ENCODE peak calls at places on chromosomes 5 and 9, in six cellular contexts. Y, Z, X, N, I and A are unnamed samples.

GRCh38 chr9:94173632-94174031 is 85.5 kb upstream of the ZNF169 start:
- DNase-seq in Y (no peak), Z (no peak), X (no peak), N (no peak), I (no peak), A (no peak)

GRCh38 chr9:86460211-86461002 is 106.2 kb upstream of the TUT7 start:
- DNase-seq in Y (no peak), Z (no peak), X (no peak), N (no peak), I (no peak), A (no peak)

GRCh38 chr9:134983094-134983493 is 65.4 kb upstream of the FCN1 start:
- DNase-seq in Y (no peak), Z (no peak), X (peak; percentile 79), N (peak; percentile 58), I (no peak), A (no peak)

GRCh38 chr9:136342191-136343120 is 15.1 kb downstream of the GPSM1 start:
- DNase-seq in Y (peak; percentile 94), Z (peak; percentile 34), X (peak; percentile 92), N (peak; percentile 87), I (peak; percentile 60), A (no peak)

GRCh38 chr9:136119259-136120118 is 814 bp upstream of the TMEM250 start:
- DNase-seq in Y (no peak), Z (no peak), X (no peak), N (no peak), I (no peak), A (no peak)

GRCh38 chr9:6715755-6716643 is 41.8 kb upstream of the KDM4C start:
- DNase-seq in Y (no peak), Z (peak; percentile 65), X (peak; percentile 90), N (peak; percentile 70), I (peak; percentile 18), A (no peak)

GRCh38 chr5:79005939-79006338 is 20.8 kb upstream of the ARSB start:
- DNase-seq in Y (no peak), Z (no peak), X (no peak), N (no peak), I (no peak), A (no peak)

GRCh38 chr5:1508679-1509290 is 15.0 kb downstream of the LPCAT1 start:
- DNase-seq in Y (no peak), Z (no peak), X (peak; percentile 63), N (peak; percentile 10), I (no peak), A (no peak)

GRCh38 chr5:84518862-84519261 is 134.2 kb upstream of the EDIL3 start:
- DNase-seq in Y (no peak), Z (no peak), X (no peak), N (no peak), I (no peak), A (no peak)

GRCh38 chr5:142749321-142749720 is 20.9 kb upstream of the ARHGAP26 start:
- DNase-seq in Y (no peak), Z (no peak), X (no peak), N (no peak), I (peak; percentile 88), A (peak; percentile 29)

GRCh38 chr9:2967779-2968178 is 123.9 kb upstream of the PUM3 start:
- DNase-seq in Y (no peak), Z (no peak), X (no peak), N (no peak), I (peak; percentile 53), A (no peak)

GRCh38 chr5:159864885-159865622 is 51.2 kb upstream of the ADRA1B start:
- DNase-seq in Y (no peak), Z (no peak), X (no peak), N (no peak), I (no peak), A (no peak)

GRCh38 chr5:134110382-134110781 is 4.1 kb upstream of the TCF7 start:
- DNase-seq in Y (no peak), Z (peak; percentile 42), X (no peak), N (no peak), I (peak; percentile 72), A (no peak)

GRCh38 chr5:170783498-170784247 is at the start of gene GABRP:
- DNase-seq in Y (no peak), Z (no peak), X (no peak), N (no peak), I (no peak), A (no peak)

GRCh38 chr9:32992596-32993238 is 8.7 kb downstream of the APTX start:
- DNase-seq in Y (no peak), Z (no peak), X (no peak), N (no peak), I (peak; percentile 20), A (no peak)

GRCh38 chr5:134073404-134073803 is 41.1 kb upstream of the TCF7 start:
- DNase-seq in Y (no peak), Z (no peak), X (no peak), N (no peak), I (peak; percentile 25), A (no peak)

GRCh38 chr5:72647806-72648205 is 140.6 kb upstream of the ZNF366 start:
- DNase-seq in Y (no peak), Z (no peak), X (no peak), N (no peak), I (no peak), A (no peak)

GRCh38 chr9:130885422-130886375 is 10.9 kb downstream of the QRFP start:
- DNase-seq in Y (no peak), Z (no peak), X (no peak), N (no peak), I (peak; percentile 22), A (no peak)

GRCh38 chr9:100473271-100474081 is 527 bp downstream of the TMEFF1 start:
- DNase-seq in Y (peak; percentile 46), Z (peak; percentile 26), X (peak; percentile 67), N (no peak), I (no peak), A (no peak)

GRCh38 chr5:54769072-54769471 is 216.3 kb downstream of the ESM1 start:
- DNase-seq in Y (no peak), Z (no peak), X (no peak), N (no peak), I (peak; percentile 41), A (no peak)

GRCh38 chr5:155729684-155730059 is 597.3 kb upstream of the SGCD start:
- DNase-seq in Y (peak; percentile 24), Z (no peak), X (peak; percentile 59), N (peak; percentile 77), I (no peak), A (no peak)

GRCh38 chr5:60458669-60459068 is 241.3 kb downstream of the DEPDC1B start:
- DNase-seq in Y (no peak), Z (no peak), X (no peak), N (no peak), I (no peak), A (no peak)

GRCh38 chr5:21802869-21803490 is 1050.2 kb downstream of the CDH12 start:
- DNase-seq in Y (peak; percentile 9), Z (no peak), X (no peak), N (no peak), I (peak; percentile 40), A (no peak)

GRCh38 chr9:115595951-115596742 is 478.2 kb upstream of the TNC start:
- DNase-seq in Y (no peak), Z (no peak), X (no peak), N (no peak), I (no peak), A (no peak)

GRCh38 chr5:14526493-14526892 is 55.1 kb upstream of the OTULINL start:
- DNase-seq in Y (no peak), Z (no peak), X (no peak), N (no peak), I (no peak), A (no peak)

GRCh38 chr5:95725937-95726810 is 5.0 kb upstream of the RHOBTB3 start:
- DNase-seq in Y (no peak), Z (no peak), X (no peak), N (no peak), I (no peak), A (no peak)

GRCh38 chr9:134851015-134851414 is 29.6 kb upstream of the FCN2 start:
- DNase-seq in Y (no peak), Z (no peak), X (peak; percentile 28), N (no peak), I (no peak), A (no peak)

GRCh38 chr5:108143581-108143980 is 238.3 kb downstream of the FBXL17 start:
- DNase-seq in Y (no peak), Z (no peak), X (no peak), N (no peak), I (peak; percentile 30), A (peak; percentile 53)

GRCh38 chr9:135296783-135297715 is 182.5 kb upstream of the PPP1R26 start:
- DNase-seq in Y (no peak), Z (no peak), X (no peak), N (no peak), I (no peak), A (no peak)

GRCh38 chr5:142922223-142922952 is 152.2 kb downstream of the ARHGAP26 start:
- DNase-seq in Y (no peak), Z (peak; percentile 5), X (no peak), N (no peak), I (peak; percentile 75), A (no peak)

GRCh38 chr9:108444400-108445358 is 411.1 kb downstream of the ACTL7B start:
- DNase-seq in Y (no peak), Z (no peak), X (no peak), N (no peak), I (peak; percentile 97), A (peak; percentile 43)

GRCh38 chr9:18896531-18897179 is 136.4 kb downstream of the SAXO1 start:
- DNase-seq in Y (no peak), Z (no peak), X (no peak), N (no peak), I (no peak), A (no peak)

GRCh38 chr5:41857989-41858388 is 12.2 kb downstream of the OXCT1 start:
- DNase-seq in Y (no peak), Z (no peak), X (no peak), N (no peak), I (no peak), A (no peak)
- H3K36me3 ChIP-seq in Y (peaks cover 83% of the 10 kb centered on the region), Z (peaks cover 27% of the 10 kb centered on the region), X (peaks cover 27% of the 10 kb centered on the region), N (peaks cover 67% of the 10 kb centered on the region), I (peaks cover 1% of the 10 kb centered on the region), A (no peaks in the 10 kb centered on the region)

GRCh38 chr9:120413121-120414048 is 166.6 kb downstream of the CDK5RAP2 start:
- DNase-seq in Y (peak; percentile 36), Z (no peak), X (no peak), N (no peak), I (peak; percentile 70), A (no peak)
- H3K36me3 ChIP-seq in Y (peaks cover 84% of the 10 kb centered on the region), Z (peaks cover 27% of the 10 kb centered on the region), X (peaks cover 47% of the 10 kb centered on the region), N (peaks cover 45% of the 10 kb centered on the region), I (peaks cover 5% of the 10 kb centered on the region), A (no peaks in the 10 kb centered on the region)

GRCh38 chr5:146137967-146138403 is 32.6 kb upstream of the PLAC8L1 start:
- DNase-seq in Y (no peak), Z (no peak), X (peak; percentile 73), N (no peak), I (peak; percentile 61), A (no peak)
- H3K36me3 ChIP-seq in Y (peaks cover 97% of the 10 kb centered on the region), Z (peaks cover 25% of the 10 kb centered on the region), X (peaks cover 87% of the 10 kb centered on the region), N (peaks cover 86% of the 10 kb centered on the region), I (peaks cover 13% of the 10 kb centered on the region), A (no peaks in the 10 kb centered on the region)

GRCh38 chr5:151030377-151030776 is 10.0 kb downstream of the GPX3 start:
- DNase-seq in Y (no peak), Z (no peak), X (no peak), N (peak; percentile 73), I (no peak), A (no peak)
- H3K36me3 ChIP-seq in Y (peaks cover 55% of the 10 kb centered on the region), Z (peaks cover 50% of the 10 kb centered on the region), X (peaks cover 88% of the 10 kb centered on the region), N (peaks cover 93% of the 10 kb centered on the region), I (peaks cover 43% of the 10 kb centered on the region), A (peaks cover 7% of the 10 kb centered on the region)